ENCODE peak calls at places on chromosome 16, in seven cellular contexts. One of them, this sample, is unnamed.

GRCh38 chr16:11253995-11254912 is 1.8 kb downstream of the SOCS1 start:
- DNase-seq in heart left ventricle: no peak
- DNase-seq in A549: no peak
- DNase-seq in fibroblast of the aortic adventitia: no peak
- DNase-seq in tibial artery: no peak
- DNase-seq in PC-9: no peak
- DNase-seq in K562: no peak
- DNase-seq in this sample: peak

GRCh38 chr16:69848635-69849545 is 86.8 kb downstream of the WWP2 start:
- DNase-seq in heart left ventricle: peak
- DNase-seq in A549: no peak
- DNase-seq in fibroblast of the aortic adventitia: peak
- DNase-seq in tibial artery: peak
- DNase-seq in PC-9: no peak
- DNase-seq in K562: no peak
- DNase-seq in this sample: no peak

GRCh38 chr16:30532285-30533145 is 2.1 kb downstream of the ZNF747 start:
- DNase-seq in heart left ventricle: no peak
- DNase-seq in A549: no peak
- DNase-seq in fibroblast of the aortic adventitia: no peak
- DNase-seq in tibial artery: no peak
- DNase-seq in PC-9: no peak
- DNase-seq in K562: no peak
- DNase-seq in this sample: no peak

GRCh38 chr16:67893791-67894399 is 841 bp downstream of the PSKH1 start:
- DNase-seq in heart left ventricle: no peak
- DNase-seq in A549: no peak
- DNase-seq in fibroblast of the aortic adventitia: no peak
- DNase-seq in tibial artery: no peak
- DNase-seq in PC-9: no peak
- DNase-seq in K562: peak
- DNase-seq in this sample: peak

GRCh38 chr16:57534337-57534880 is 2.0 kb downstream of the CCDC102A start:
- DNase-seq in heart left ventricle: no peak
- DNase-seq in A549: no peak
- DNase-seq in fibroblast of the aortic adventitia: no peak
- DNase-seq in tibial artery: no peak
- DNase-seq in PC-9: no peak
- DNase-seq in K562: no peak
- DNase-seq in this sample: no peak

GRCh38 chr16:72300892-72301291 is 128.9 kb upstream of the PMFBP1 start:
- DNase-seq in heart left ventricle: no peak
- DNase-seq in A549: no peak
- DNase-seq in fibroblast of the aortic adventitia: no peak
- DNase-seq in tibial artery: no peak
- DNase-seq in PC-9: no peak
- DNase-seq in K562: no peak
- DNase-seq in this sample: no peak

GRCh38 chr16:16021988-16022682 is 72.7 kb downstream of the ABCC1 start:
- DNase-seq in heart left ventricle: peak
- DNase-seq in A549: peak
- DNase-seq in fibroblast of the aortic adventitia: peak
- DNase-seq in tibial artery: peak
- DNase-seq in PC-9: peak
- DNase-seq in K562: peak
- DNase-seq in this sample: no peak

GRCh38 chr16:17965131-17965530 is 371.4 kb downstream of the NPIPA8 start:
- DNase-seq in heart left ventricle: no peak
- DNase-seq in A549: no peak
- DNase-seq in fibroblast of the aortic adventitia: no peak
- DNase-seq in tibial artery: no peak
- DNase-seq in PC-9: no peak
- DNase-seq in K562: no peak
- DNase-seq in this sample: no peak

GRCh38 chr16:30032083-30032819 is 1.2 kb upstream of the TLCD3B start:
- DNase-seq in heart left ventricle: no peak
- DNase-seq in A549: no peak
- DNase-seq in fibroblast of the aortic adventitia: peak
- DNase-seq in tibial artery: no peak
- DNase-seq in PC-9: peak
- DNase-seq in K562: peak
- DNase-seq in this sample: peak

GRCh38 chr16:58443783-58444182 is 51.5 kb downstream of the GINS3 start:
- DNase-seq in heart left ventricle: no peak
- DNase-seq in A549: no peak
- DNase-seq in fibroblast of the aortic adventitia: no peak
- DNase-seq in tibial artery: no peak
- DNase-seq in PC-9: no peak
- DNase-seq in K562: no peak
- DNase-seq in this sample: no peak

GRCh38 chr16:15961060-15961511 is 11.7 kb downstream of the ABCC1 start:
- DNase-seq in heart left ventricle: no peak
- DNase-seq in A549: no peak
- DNase-seq in fibroblast of the aortic adventitia: peak
- DNase-seq in tibial artery: no peak
- DNase-seq in PC-9: no peak
- DNase-seq in K562: no peak
- DNase-seq in this sample: peak

GRCh38 chr16:88686062-88686438 is 257 bp downstream of the SNAI3 start:
- DNase-seq in heart left ventricle: no peak
- DNase-seq in A549: no peak
- DNase-seq in fibroblast of the aortic adventitia: no peak
- DNase-seq in tibial artery: no peak
- DNase-seq in PC-9: peak
- DNase-seq in K562: peak
- DNase-seq in this sample: no peak

GRCh38 chr16:73034374-73034773 is 13.6 kb downstream of the ZFHX3 start:
- DNase-seq in heart left ventricle: no peak
- DNase-seq in A549: no peak
- DNase-seq in fibroblast of the aortic adventitia: no peak
- DNase-seq in tibial artery: no peak
- DNase-seq in PC-9: no peak
- DNase-seq in K562: no peak
- DNase-seq in this sample: peak

GRCh38 chr16:89289428-89290395 is 72.2 kb downstream of the ZNF778 start:
- DNase-seq in heart left ventricle: peak
- DNase-seq in A549: peak
- DNase-seq in fibroblast of the aortic adventitia: peak
- DNase-seq in tibial artery: peak
- DNase-seq in PC-9: peak
- DNase-seq in K562: peak
- DNase-seq in this sample: peak

GRCh38 chr16:57764341-57765159 is 29.0 kb downstream of the KATNB1 start:
- DNase-seq in heart left ventricle: no peak
- DNase-seq in A549: peak
- DNase-seq in fibroblast of the aortic adventitia: peak
- DNase-seq in tibial artery: no peak
- DNase-seq in PC-9: peak
- DNase-seq in K562: peak
- DNase-seq in this sample: peak

GRCh38 chr16:23355106-23355670 is 53.1 kb downstream of the SCNN1B start:
- DNase-seq in heart left ventricle: no peak
- DNase-seq in A549: no peak
- DNase-seq in fibroblast of the aortic adventitia: no peak
- DNase-seq in tibial artery: no peak
- DNase-seq in PC-9: no peak
- DNase-seq in K562: no peak
- DNase-seq in this sample: no peak

GRCh38 chr16:82199209-82199608 is 29.2 kb upstream of the MPHOSPH6 start:
- DNase-seq in heart left ventricle: no peak
- DNase-seq in A549: no peak
- DNase-seq in fibroblast of the aortic adventitia: no peak
- DNase-seq in tibial artery: no peak
- DNase-seq in PC-9: no peak
- DNase-seq in K562: no peak
- DNase-seq in this sample: no peak
- TF ChIP-seq CTCF in heart left ventricle: no peak
- TF ChIP-seq CTCF in A549: no peak
- TF ChIP-seq CTCF in fibroblast of the aortic adventitia: no peak
- TF ChIP-seq CTCF in tibial artery: no peak
- TF ChIP-seq CTCF in PC-9: no peak
- TF ChIP-seq CTCF in K562: no peak
- TF ChIP-seq CTCF in this sample: no peak

GRCh38 chr16:84532855-84533486 is 28.5 kb upstream of the MEAK7 start:
- DNase-seq in heart left ventricle: no peak
- DNase-seq in A549: no peak
- DNase-seq in fibroblast of the aortic adventitia: no peak
- DNase-seq in tibial artery: no peak
- DNase-seq in PC-9: no peak
- DNase-seq in K562: peak
- DNase-seq in this sample: no peak
- H3K4me3 ChIP-seq in heart left ventricle: no peak
- H3K4me3 ChIP-seq in A549: no peak
- H3K4me3 ChIP-seq in fibroblast of the aortic adventitia: no peak
- H3K4me3 ChIP-seq in tibial artery: no peak
- H3K4me3 ChIP-seq in PC-9: no peak
- H3K4me3 ChIP-seq in K562: no peak
- H3K4me3 ChIP-seq in this sample: no peak

GRCh38 chr16:74717367-74717766 is 16.7 kb upstream of the MLKL start:
- DNase-seq in heart left ventricle: no peak
- DNase-seq in A549: no peak
- DNase-seq in fibroblast of the aortic adventitia: no peak
- DNase-seq in tibial artery: no peak
- DNase-seq in PC-9: no peak
- DNase-seq in K562: no peak
- DNase-seq in this sample: no peak

GRCh38 chr16:74713876-74714275 is 13.2 kb upstream of the MLKL start:
- DNase-seq in heart left ventricle: no peak
- DNase-seq in A549: no peak
- DNase-seq in fibroblast of the aortic adventitia: no peak
- DNase-seq in tibial artery: no peak
- DNase-seq in PC-9: no peak
- DNase-seq in K562: no peak
- DNase-seq in this sample: no peak

GRCh38 chr16:74718741-74719610 is 18.3 kb upstream of the MLKL start:
- DNase-seq in heart left ventricle: no peak
- DNase-seq in A549: no peak
- DNase-seq in fibroblast of the aortic adventitia: no peak
- DNase-seq in tibial artery: no peak
- DNase-seq in PC-9: no peak
- DNase-seq in K562: no peak
- DNase-seq in this sample: no peak

GRCh38 chr16:74718140-74718539 is 17.5 kb upstream of the MLKL start:
- DNase-seq in heart left ventricle: no peak
- DNase-seq in A549: no peak
- DNase-seq in fibroblast of the aortic adventitia: no peak
- DNase-seq in tibial artery: no peak
- DNase-seq in PC-9: no peak
- DNase-seq in K562: no peak
- DNase-seq in this sample: no peak

GRCh38 chr16:74716355-74716754 is 15.7 kb upstream of the MLKL start:
- DNase-seq in heart left ventricle: no peak
- DNase-seq in A549: no peak
- DNase-seq in fibroblast of the aortic adventitia: no peak
- DNase-seq in tibial artery: no peak
- DNase-seq in PC-9: no peak
- DNase-seq in K562: no peak
- DNase-seq in this sample: no peak
- TF ChIP-seq CTCF in heart left ventricle: no peak
- TF ChIP-seq CTCF in A549: no peak
- TF ChIP-seq CTCF in fibroblast of the aortic adventitia: no peak
- TF ChIP-seq CTCF in tibial artery: no peak
- TF ChIP-seq CTCF in PC-9: no peak
- TF ChIP-seq CTCF in K562: no peak
- TF ChIP-seq CTCF in this sample: peak

DNA sequence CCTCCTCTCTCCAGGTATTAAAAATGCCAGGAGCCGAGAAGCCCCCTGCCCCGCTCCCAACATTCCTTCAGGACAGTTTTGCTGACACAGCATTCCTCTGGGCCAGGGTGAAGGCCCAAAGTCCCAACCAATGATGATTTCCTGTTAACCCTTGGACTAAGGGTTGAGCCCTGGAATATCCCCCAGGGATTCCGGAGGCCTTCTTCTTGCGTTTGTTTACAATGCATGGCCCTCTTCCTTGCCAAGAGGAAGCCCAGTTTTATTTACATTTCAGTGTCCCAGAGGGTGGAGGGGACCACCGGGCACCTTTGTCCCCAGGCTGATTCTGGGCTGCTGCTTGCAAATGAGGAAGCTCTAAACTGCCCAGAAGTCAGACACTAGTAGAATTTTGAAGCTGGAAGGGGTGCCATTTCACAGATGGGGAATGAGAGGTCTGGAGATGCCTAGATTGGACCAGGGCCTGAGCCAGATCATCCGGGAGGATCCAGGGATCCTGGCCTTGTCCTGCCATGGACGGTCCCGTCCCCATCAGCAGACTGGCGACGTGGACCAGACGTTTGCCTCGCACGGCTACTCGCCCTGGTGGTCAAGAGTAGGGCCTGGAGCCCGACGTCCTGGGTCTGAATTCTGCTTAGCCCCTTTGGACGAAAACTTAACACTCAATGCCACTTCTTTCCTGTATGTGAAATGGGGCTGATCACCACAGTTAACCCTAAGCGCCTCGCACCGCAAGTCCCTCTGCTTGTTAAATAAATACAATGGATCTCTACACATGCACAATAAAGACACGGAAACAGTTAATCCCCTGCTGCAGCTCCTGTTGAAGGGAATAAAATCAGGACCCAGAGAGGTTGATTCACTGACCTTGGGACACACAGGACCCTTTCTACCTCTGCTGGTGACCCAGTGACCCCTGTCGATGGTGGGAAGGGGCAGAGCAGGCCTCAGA is 55.6 kb upstream of the CIBAR2 start:
- DNase-seq in heart left ventricle: no peak
- DNase-seq in A549: no peak
- DNase-seq in fibroblast of the aortic adventitia: no peak
- DNase-seq in tibial artery: no peak
- DNase-seq in PC-9: no peak
- DNase-seq in K562: no peak
- DNase-seq in this sample: no peak
- H3K4me3 ChIP-seq in heart left ventricle: no peak
- H3K4me3 ChIP-seq in A549: no peak
- H3K4me3 ChIP-seq in fibroblast of the aortic adventitia: no peak
- H3K4me3 ChIP-seq in tibial artery: no peak
- H3K4me3 ChIP-seq in PC-9: no peak
- H3K4me3 ChIP-seq in K562: no peak
- H3K4me3 ChIP-seq in this sample: no peak

GRCh38 chr16:50381679-50382440 is 13.1 kb upstream of the BRD7 start:
- DNase-seq in heart left ventricle: no peak
- DNase-seq in A549: no peak
- DNase-seq in fibroblast of the aortic adventitia: no peak
- DNase-seq in tibial artery: no peak
- DNase-seq in PC-9: no peak
- DNase-seq in K562: peak
- DNase-seq in this sample: peak
- TF ChIP-seq CTCF in heart left ventricle: no peak
- TF ChIP-seq CTCF in A549: no peak
- TF ChIP-seq CTCF in fibroblast of the aortic adventitia: no peak
- TF ChIP-seq CTCF in tibial artery: no peak
- TF ChIP-seq CTCF in PC-9: peak
- TF ChIP-seq CTCF in K562: peak
- TF ChIP-seq CTCF in this sample: peak

GRCh38 chr16:81097230-81097629 is 1.0 kb upstream of the GCSH start:
- DNase-seq in heart left ventricle: no peak
- DNase-seq in A549: no peak
- DNase-seq in fibroblast of the aortic adventitia: no peak
- DNase-seq in tibial artery: no peak
- DNase-seq in PC-9: no peak
- DNase-seq in K562: peak
- DNase-seq in this sample: no peak
- H3K4me3 ChIP-seq in heart left ventricle: no peak
- H3K4me3 ChIP-seq in A549: no peak
- H3K4me3 ChIP-seq in fibroblast of the aortic adventitia: no peak
- H3K4me3 ChIP-seq in tibial artery: no peak
- H3K4me3 ChIP-seq in PC-9: peak
- H3K4me3 ChIP-seq in K562: peak
- H3K4me3 ChIP-seq in this sample: no peak

GRCh38 chr16:28846080-28846932 is at the start of gene TUFM:
- DNase-seq in heart left ventricle: peak
- DNase-seq in A549: peak
- DNase-seq in fibroblast of the aortic adventitia: peak
- DNase-seq in tibial artery: peak
- DNase-seq in PC-9: peak
- DNase-seq in K562: peak
- DNase-seq in this sample: peak
- TF ChIP-seq CTCF in heart left ventricle: peak
- TF ChIP-seq CTCF in A549: peak
- TF ChIP-seq CTCF in fibroblast of the aortic adventitia: peak
- TF ChIP-seq CTCF in tibial artery: peak
- TF ChIP-seq CTCF in PC-9: peak
- TF ChIP-seq CTCF in K562: peak
- TF ChIP-seq CTCF in this sample: peak